ENCODE peak calls at places on chromosome 13, in four cellular contexts. V is kidney epithelial cell, S is cardiac muscle cell, F is glutamatergic neuron. L is an unnamed sample.

GRCh38 chr13:50969691-50970090 is 60.1 kb downstream of the RNASEH2B start:
- DNase-seq in S (peak; percentile 49), V (no peak), F (peak; percentile 28), L (peak; percentile 18)

GRCh38 chr13:39341238-39341637 is 261.8 kb downstream of the LHFPL6 start:
- DNase-seq in F (no peak), V (no peak), S (no peak), L (no peak)

GRCh38 chr13:76462003-76462402 is 424.2 kb downstream of the KCTD12 start:
- DNase-seq in S (no peak), F (no peak), V (no peak), L (no peak)

GRCh38 chr13:23254506-23254905 is 73.7 kb downstream of the SGCG start:
- DNase-seq in F (no peak), V (no peak), S (no peak), L (no peak)

GRCh38 chr13:104320446-104320845 is 1254.2 kb upstream of the SLC10A2 start:
- DNase-seq in V (no peak), S (no peak), F (no peak), L (no peak)

GRCh38 chr13:51435002-51435578 is 17.7 kb downstream of the INTS6 start:
- DNase-seq in V (no peak), S (peak; percentile 28), F (no peak), L (no peak)

GRCh38 chr13:52737900-52738299 is 1.7 kb downstream of the CNMD start:
- DNase-seq in S (no peak), F (no peak), V (no peak), L (no peak)

GRCh38 chr13:64992314-64992713 is 2237.8 kb downstream of the PCDH9 start:
- DNase-seq in V (no peak), S (no peak), F (no peak), L (no peak)

GRCh38 chr13:114263590-114263989 is 17.8 kb upstream of the UPF3A start:
- DNase-seq in S (no peak), F (no peak), V (no peak), L (no peak)

GRCh38 chr13:21675095-21676007 is 4.5 kb downstream of the FGF9 start:
- DNase-seq in V (no peak), S (peak; percentile 59), F (peak; percentile 55), L (peak; percentile 55)

GRCh38 chr13:25571237-25571636 is 199.5 kb downstream of the ATP8A2 start:
- DNase-seq in F (no peak), S (no peak), V (no peak), L (no peak)

DNA sequence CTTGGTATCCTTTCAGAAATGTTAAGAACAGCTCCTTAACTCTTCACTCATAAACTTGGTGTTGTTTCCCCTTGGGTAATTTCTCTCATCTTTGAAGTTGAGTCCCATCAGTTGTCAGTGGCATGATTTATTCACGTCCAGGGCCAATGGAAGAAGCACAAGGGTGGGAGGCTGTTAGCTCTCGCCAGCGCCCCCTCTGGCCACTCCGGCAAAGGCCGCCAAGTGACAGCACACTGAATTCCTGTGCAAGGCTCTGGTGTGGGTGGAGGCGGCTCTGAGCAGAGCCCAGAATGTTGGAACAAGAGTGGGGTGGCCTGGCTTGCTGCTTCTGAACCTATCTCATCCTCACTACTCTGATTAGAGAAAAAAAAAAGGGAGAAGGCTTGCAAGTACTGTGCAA is 13.1 kb upstream of the MEDAG start:
- DNase-seq in S (peak; percentile 42), F (peak; percentile 73), V (no peak), L (peak; percentile 75)
- TF ChIP-seq CTCF in S (peak; percentile 76), F (peak; percentile 65), V (peak; percentile 65), L (peak; percentile 57)

DNA sequence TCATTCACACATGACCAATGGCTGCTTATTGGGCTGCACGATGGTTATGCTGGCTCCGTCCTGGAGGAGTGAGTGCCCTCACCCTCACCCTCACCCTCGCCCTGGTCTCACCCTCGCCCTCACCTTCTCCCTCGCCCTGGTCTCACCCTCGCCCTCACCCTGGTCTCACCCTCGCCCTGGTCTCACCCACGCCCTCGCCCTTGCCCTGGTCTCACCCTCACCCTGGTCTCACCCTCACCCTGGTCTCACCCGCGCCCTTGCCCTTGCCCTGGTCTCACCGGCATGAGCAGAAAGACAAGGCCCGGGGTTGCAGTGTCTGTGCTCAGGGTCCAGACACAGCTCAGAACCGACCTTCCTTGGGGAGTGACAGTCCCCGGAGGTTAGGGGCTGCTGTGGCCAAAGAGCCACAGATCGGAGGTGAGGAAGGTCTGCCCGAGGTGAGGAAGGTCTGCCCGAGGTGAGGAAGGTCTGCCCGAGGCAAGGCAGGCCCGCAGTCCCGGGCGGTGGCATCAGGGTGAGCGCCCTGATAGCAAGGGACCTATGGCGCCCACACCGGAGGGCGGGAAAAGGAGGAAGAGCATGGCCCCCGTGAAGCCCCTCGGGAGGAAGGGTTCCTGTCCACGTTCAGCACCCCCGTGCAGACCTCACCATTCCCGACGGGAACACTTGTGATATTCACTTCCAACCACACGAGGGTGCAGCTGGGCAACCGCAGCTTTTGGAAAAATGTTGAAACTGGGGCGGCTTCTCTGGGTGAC is 65.6 kb downstream of the MCF2L start:
- DNase-seq in S (peak; percentile 60), F (peak; percentile 67), V (no peak), L (peak; percentile 57)
- TF ChIP-seq CTCF in S (peak; percentile 72), F (peak; percentile 66), V (peak; percentile 66), L (peak; percentile 60)

GRCh38 chr13:85441975-85442374 is 357.2 kb downstream of the SLITRK6 start:
- DNase-seq in V (no peak), F (no peak), S (no peak), L (no peak)
- TF ChIP-seq CTCF in V (no peak), F (no peak), S (no peak), L (no peak)

DNA sequence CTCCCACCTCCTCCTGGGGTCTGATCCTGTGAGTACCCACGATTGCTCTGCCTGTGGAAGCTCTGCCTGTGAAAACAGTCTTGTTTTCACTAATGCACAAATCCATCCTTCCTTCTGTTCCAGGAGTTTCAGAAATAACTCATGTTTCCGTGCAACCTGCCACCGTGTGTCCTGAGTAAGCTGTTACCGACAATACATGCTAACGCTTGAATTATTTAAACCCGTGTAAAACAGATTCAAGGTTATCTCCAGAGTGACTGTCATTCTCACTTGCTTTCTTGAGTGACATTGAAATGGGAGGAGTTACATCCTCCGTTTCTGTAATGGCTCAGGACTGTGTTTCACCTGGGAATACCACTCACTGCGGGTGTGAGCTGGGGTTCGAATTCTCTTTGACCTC is 24.9 kb downstream of the GPR12 start:
- DNase-seq in S (no peak), F (no peak), V (no peak), L (no peak)
- TF ChIP-seq CTCF in S (no peak), F (no peak), V (no peak), L (no peak)

GRCh38 chr13:75366380-75367280 is 115.3 kb downstream of the TBC1D4 start:
- DNase-seq in S (no peak), V (no peak), F (no peak), L (no peak)
- TF ChIP-seq CTCF in S (no peak), V (no peak), F (no peak), L (no peak)

GRCh38 chr13:81714513-81714912 is 1373.6 kb upstream of the SPRY2 start:
- DNase-seq in F (no peak), V (no peak), S (no peak), L (no peak)
- TF ChIP-seq CTCF in F (no peak), V (peak; percentile 9), S (no peak), L (no peak)

DNA sequence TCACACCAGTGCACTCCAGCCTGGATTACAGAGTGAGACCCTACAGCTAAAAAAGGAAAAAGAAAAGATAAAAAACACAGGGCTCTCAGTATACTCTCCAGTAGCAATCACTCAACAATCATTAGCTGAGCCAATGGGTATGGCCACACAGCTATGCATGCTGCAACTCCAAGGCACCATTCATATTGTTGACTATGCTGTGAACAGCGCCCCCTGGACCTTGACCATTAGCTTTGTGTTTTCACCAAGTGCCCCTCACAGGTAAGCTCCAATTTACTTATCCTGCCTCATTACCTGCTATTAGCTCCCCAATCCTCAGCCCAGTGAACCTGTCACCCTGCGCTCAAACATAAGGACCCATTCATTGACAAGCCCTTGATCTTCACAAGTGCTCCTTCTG is 35.8 kb downstream of the ZIC5 start:
- DNase-seq in F (no peak), V (no peak), S (no peak), L (no peak)
- TF ChIP-seq CTCF in F (no peak), V (peak; percentile 4), S (no peak), L (no peak)

DNA sequence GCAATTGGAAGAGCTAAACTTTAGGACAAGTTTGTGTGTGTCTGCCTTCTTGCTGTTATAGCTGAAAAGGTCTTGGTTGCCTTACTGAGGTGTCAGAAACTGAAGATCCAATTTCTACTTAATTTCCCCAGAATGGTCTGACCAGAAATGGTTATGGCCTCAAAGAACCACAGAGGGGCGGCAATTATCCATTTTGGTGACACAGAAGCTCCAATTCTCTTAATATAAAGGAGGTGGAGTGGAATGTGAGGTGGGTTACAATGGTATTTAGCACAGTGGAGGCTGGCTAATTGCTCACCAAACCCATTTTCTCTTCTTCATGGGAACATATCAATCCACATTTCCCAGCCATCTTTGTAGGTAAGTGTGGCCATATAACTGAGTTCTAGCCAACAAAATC is 1157.2 kb downstream of the OLFM4 start:
- DNase-seq in S (peak; percentile 48), F (peak; percentile 36), V (no peak), L (peak; percentile 26)
- TF ChIP-seq CTCF in S (no peak), F (peak; percentile 38), V (no peak), L (peak; percentile 49)

GRCh38 chr13:108733141-108733540 is 103.7 kb downstream of the MYO16 start:
- DNase-seq in F (no peak), S (no peak), V (no peak), L (no peak)

GRCh38 chr13:108734676-108735075 is 105.3 kb downstream of the MYO16 start:
- DNase-seq in F (no peak), S (no peak), V (no peak), L (no peak)
- TF ChIP-seq CTCF in F (no peak), S (no peak), V (no peak), L (no peak)

DNA sequence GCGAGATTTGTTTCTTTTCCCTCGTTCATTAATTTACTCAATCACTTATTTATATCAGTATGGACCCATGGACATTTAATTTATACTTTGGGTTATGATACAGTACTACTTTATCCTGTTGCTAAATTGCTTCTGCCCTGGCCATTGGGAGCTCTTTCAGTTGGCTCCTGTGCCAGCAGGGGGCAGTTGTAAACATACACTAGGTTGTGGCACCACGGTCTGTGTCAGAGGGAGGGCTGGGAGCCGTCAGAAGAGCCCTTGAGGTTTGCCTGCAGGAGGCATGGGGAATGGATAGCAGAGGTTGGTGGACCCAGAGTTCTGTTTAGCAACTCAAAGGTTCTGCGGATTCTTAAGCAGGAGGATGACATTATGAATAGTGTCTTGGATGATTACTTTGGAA is 94.3 kb downstream of the ERCC5 start:
- DNase-seq in S (no peak), V (no peak), F (no peak), L (no peak)
- TF ChIP-seq CTCF in S (no peak), V (no peak), F (no peak), L (no peak)